ENCODE peak calls at places on chromosomes 5 and 9, in nine cellular contexts. E is brain microvascular endothelial cell, P is tibial artery, U is BJ, F is right atrium auricular region, J is heart left ventricle, C is neural progenitor cell, O is left ventricle myocardium inferior, G is ovary. S is an unnamed sample.

GRCh38 chr5:91521313-91521712 is 138.2 kb upstream of the ARRDC3 start:
- DNase-seq in E (no peak), P (no peak), U (no peak), F (no peak), J (no peak), C (no peak), O (no peak), G (no peak), S (no peak)

GRCh38 chr5:179902763-179903158 is 4.9 kb downstream of the TBC1D9B start:
- DNase-seq in E (no peak), P (no peak), U (no peak), F (no peak), J (no peak), C (no peak), O (no peak), G (no peak), S (no peak)

GRCh38 chr9:117926031-117926655 is 221.9 kb downstream of the TLR4 start:
- DNase-seq in E (no peak), P (no peak), U (no peak), F (no peak), J (no peak), C (peak), O (no peak), G (no peak), S (no peak)

GRCh38 chr9:91583996-91584395 is 160.4 kb upstream of the NFIL3 start:
- DNase-seq in E (no peak), P (no peak), U (no peak), F (no peak), J (no peak), C (no peak), O (no peak), G (no peak), S (no peak)

GRCh38 chr5:76544268-76544926 is 78.8 kb downstream of the F2RL2 start:
- DNase-seq in E (peak), P (no peak), U (no peak), F (no peak), J (no peak), C (peak), O (no peak), G (peak), S (no peak)

GRCh38 chr9:95495988-95496387 is 20.8 kb downstream of the PTCH1 start:
- DNase-seq in E (no peak), P (no peak), U (no peak), F (no peak), J (no peak), C (peak), O (no peak), G (no peak), S (no peak)

GRCh38 chr5:160978944-160979343 is 126.9 kb upstream of the ATP10B start:
- DNase-seq in E (no peak), P (no peak), U (no peak), F (no peak), J (no peak), C (no peak), O (no peak), G (no peak), S (no peak)

GRCh38 chr9:70257991-70258691 is 637 bp upstream of the SMC5 start:
- DNase-seq in E (peak), P (no peak), U (no peak), F (peak), J (no peak), C (peak), O (no peak), G (peak), S (peak)

GRCh38 chr5:139611703-139612584 is 36.2 kb upstream of the CXXC5 start:
- DNase-seq in E (no peak), P (no peak), U (no peak), F (no peak), J (no peak), C (no peak), O (no peak), G (no peak), S (peak)

GRCh38 chr5:68217476-68217984 is 2.0 kb downstream of the PIK3R1 start:
- DNase-seq in E (no peak), P (no peak), U (no peak), F (no peak), J (no peak), C (peak), O (no peak), G (no peak), S (peak)

GRCh38 chr9:129493714-129494047 is 127.2 kb downstream of the C9orf50 start:
- DNase-seq in E (no peak), P (no peak), U (no peak), F (no peak), J (no peak), C (peak), O (no peak), G (no peak), S (no peak)

GRCh38 chr5:88727705-88728313 is 155.2 kb downstream of the MEF2C start:
- DNase-seq in E (no peak), P (no peak), U (no peak), F (no peak), J (no peak), C (peak), O (no peak), G (no peak), S (peak)

GRCh38 chr5:134227259-134227658 is 1.4 kb upstream of the PPP2CA start:
- DNase-seq in E (no peak), P (no peak), U (no peak), F (no peak), J (no peak), C (peak), O (no peak), G (no peak), S (peak)

GRCh38 chr5:7391215-7391614 is 4.7 kb upstream of the ADCY2 start:
- DNase-seq in E (no peak), P (no peak), U (no peak), F (no peak), J (no peak), C (peak), O (no peak), G (no peak), S (no peak)

GRCh38 chr5:174549254-174549653 is 175.1 kb upstream of the MSX2 start:
- DNase-seq in E (no peak), P (peak), U (no peak), F (no peak), J (no peak), C (no peak), O (no peak), G (no peak), S (no peak)

GRCh38 chr5:160444407-160444806 is 22.8 kb downstream of the PTTG1 start:
- DNase-seq in E (no peak), P (no peak), U (no peak), F (no peak), J (no peak), C (no peak), O (no peak), G (no peak), S (no peak)

GRCh38 chr5:90873033-90873517 is 314.5 kb downstream of the ADGRV1 start:
- DNase-seq in E (no peak), P (no peak), U (no peak), F (no peak), J (no peak), C (no peak), O (no peak), G (peak), S (no peak)

GRCh38 chr5:157384971-157385709 is 74.9 kb upstream of the NIPAL4 start:
- DNase-seq in E (peak), P (peak), U (peak), F (peak), J (no peak), C (no peak), O (peak), G (no peak), S (peak)

GRCh38 chr5:104344809-104345512 is 782.4 kb upstream of the NUDT12 start:
- DNase-seq in E (peak), P (no peak), U (no peak), F (no peak), J (no peak), C (peak), O (no peak), G (no peak), S (peak)

GRCh38 chr5:72079288-72079687 is 28.0 kb upstream of the MAP1B start:
- DNase-seq in E (no peak), P (no peak), U (no peak), F (no peak), J (peak), C (peak), O (peak), G (no peak), S (no peak)

GRCh38 chr5:132774896-132775295 is 2.1 kb downstream of the SEPTIN8 start:
- DNase-seq in E (no peak), P (peak), U (no peak), F (no peak), J (no peak), C (no peak), O (no peak), G (no peak), S (no peak)

GRCh38 chr5:135140805-135141204 is 106.8 kb upstream of the PITX1 start:
- DNase-seq in E (peak), P (peak), U (no peak), F (peak), J (no peak), C (no peak), O (no peak), G (no peak), S (peak)

GRCh38 chr9:123834907-123835562 is 94.9 kb downstream of the DENND1A start:
- DNase-seq in E (peak), P (no peak), U (peak), F (no peak), J (no peak), C (peak), O (no peak), G (no peak), S (peak)

GRCh38 chr5:15483348-15484090 is 16.5 kb upstream of the FBXL7 start:
- DNase-seq in E (no peak), P (no peak), U (no peak), F (no peak), J (no peak), C (peak), O (no peak), G (no peak), S (no peak)

GRCh38 chr9:37433754-37434435 is 11.4 kb downstream of the GRHPR start:
- DNase-seq in E (no peak), P (no peak), U (no peak), F (no peak), J (no peak), C (peak), O (no peak), G (peak), S (no peak)

GRCh38 chr5:104199771-104200170 is 637.2 kb upstream of the NUDT12 start:
- DNase-seq in E (no peak), P (no peak), U (no peak), F (no peak), J (no peak), C (no peak), O (no peak), G (no peak), S (no peak)

GRCh38 chr5:132446621-132447020 is 44.0 kb downstream of the IRF1 start:
- DNase-seq in E (no peak), P (peak), U (no peak), F (peak), J (no peak), C (no peak), O (peak), G (peak), S (peak)

GRCh38 chr9:117706421-117707150 is 2.4 kb downstream of the TLR4 start:
- DNase-seq in E (no peak), P (no peak), U (no peak), F (no peak), J (no peak), C (no peak), O (no peak), G (no peak), S (peak)

GRCh38 chr9:37929441-37929895 is 25.5 kb upstream of the SLC25A51 start:
- DNase-seq in E (peak), P (no peak), U (no peak), F (no peak), J (peak), C (no peak), O (no peak), G (no peak), S (peak)

GRCh38 chr5:157478726-157479125 is 18.7 kb downstream of the NIPAL4 start:
- DNase-seq in E (no peak), P (no peak), U (no peak), F (no peak), J (no peak), C (no peak), O (no peak), G (no peak), S (no peak)

GRCh38 chr5:16617272-16617973 is 626 bp upstream of the RETREG1 start:
- DNase-seq in E (no peak), P (no peak), U (no peak), F (no peak), J (no peak), C (peak), O (peak), G (no peak), S (no peak)

DNA sequence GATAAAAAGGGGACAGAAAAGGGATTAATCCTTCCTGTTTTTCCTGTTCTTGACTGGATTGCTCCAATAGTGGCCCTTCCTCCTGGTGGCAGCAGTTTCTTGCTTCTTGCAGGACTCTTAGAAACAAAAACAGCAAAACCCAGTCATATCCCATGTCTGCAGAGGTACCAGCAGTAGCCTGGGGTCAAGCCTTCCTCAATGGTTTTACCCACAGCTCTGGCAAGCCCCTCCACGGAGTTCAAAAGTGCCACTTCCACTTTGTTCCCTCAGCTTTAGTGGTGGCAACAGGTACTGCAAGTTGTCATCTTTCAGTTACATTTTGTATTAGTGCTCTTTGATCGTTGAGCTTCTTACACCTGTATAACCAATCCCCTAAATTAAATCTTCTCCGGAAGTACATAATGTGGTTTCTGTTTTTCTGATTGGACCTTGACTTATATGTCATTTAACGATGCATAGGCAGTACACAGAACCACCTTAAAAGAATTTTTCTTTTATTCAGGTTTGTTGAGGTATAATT is 8.7 kb upstream of the RANBP6 start:
- DNase-seq in E (no peak), P (no peak), U (no peak), F (no peak), J (no peak), C (peak), O (no peak), G (no peak), S (no peak)
- TF ChIP-seq CTCF in E (peak), P (peak), U (peak), F (peak), J (peak), C (peak), O (peak), G (no peak), S (peak)

GRCh38 chr5:54621742-54622141 is 104.2 kb downstream of the SNX18 start:
- DNase-seq in E (no peak), P (no peak), U (no peak), F (no peak), J (no peak), C (peak), O (no peak), G (no peak), S (no peak)
- H3K4me3 ChIP-seq in E (no peak), P (no peak), U (no peak), F (no peak), J (no peak), C (no peak), O (no peak), G (no peak), S (no peak)

GRCh38 chr9:109500421-109500974 is 2.4 kb upstream of the PTPN3 start:
- DNase-seq in E (no peak), P (no peak), U (no peak), F (no peak), J (no peak), C (no peak), O (no peak), G (no peak), S (no peak)

GRCh38 chr9:109499061-109499630 is 1.0 kb upstream of the PTPN3 start:
- DNase-seq in E (no peak), P (no peak), U (no peak), F (no peak), J (no peak), C (no peak), O (no peak), G (no peak), S (no peak)

GRCh38 chr9:109497193-109498165 is 628 bp downstream of the PTPN3 start:
- DNase-seq in E (no peak), P (no peak), U (no peak), F (no peak), J (no peak), C (peak), O (no peak), G (no peak), S (no peak)

GRCh38 chr9:109498195-109499060 is at the start of gene PTPN3:
- DNase-seq in E (no peak), P (peak), U (no peak), F (no peak), J (no peak), C (peak), O (no peak), G (no peak), S (no peak)

DNA sequence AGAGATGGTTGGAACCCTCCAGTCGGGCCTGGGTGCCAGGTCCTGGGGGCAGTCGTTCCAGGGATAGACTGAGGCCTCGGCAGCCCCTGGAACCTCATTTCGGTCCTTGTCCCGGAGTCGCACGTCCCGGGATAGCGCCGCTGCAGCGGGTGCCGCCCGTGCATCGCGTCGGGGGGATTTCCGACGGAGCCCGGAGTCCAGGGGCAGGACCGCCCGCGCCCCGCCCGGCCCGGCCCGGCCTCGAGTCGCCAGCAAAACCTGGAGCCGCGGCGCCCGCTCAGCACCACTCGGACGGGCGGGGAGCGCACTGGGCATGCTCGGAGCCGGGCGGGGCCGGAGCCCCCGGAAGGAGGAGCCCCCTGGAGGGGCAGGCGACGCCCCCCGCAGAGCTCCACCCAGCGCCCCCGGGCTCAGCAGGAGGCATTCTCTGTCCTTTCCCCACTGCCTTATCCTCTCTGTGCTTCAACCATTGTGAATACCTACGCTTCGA is 1.6 kb upstream of the PTPN3 start:
- DNase-seq in E (no peak), P (peak), U (no peak), F (no peak), J (peak), C (peak), O (peak), G (no peak), S (no peak)
- TF ChIP-seq CTCF in E (no peak), P (no peak), U (no peak), F (no peak), J (no peak), C (no peak), O (no peak), G (no peak), S (no peak)

DNA sequence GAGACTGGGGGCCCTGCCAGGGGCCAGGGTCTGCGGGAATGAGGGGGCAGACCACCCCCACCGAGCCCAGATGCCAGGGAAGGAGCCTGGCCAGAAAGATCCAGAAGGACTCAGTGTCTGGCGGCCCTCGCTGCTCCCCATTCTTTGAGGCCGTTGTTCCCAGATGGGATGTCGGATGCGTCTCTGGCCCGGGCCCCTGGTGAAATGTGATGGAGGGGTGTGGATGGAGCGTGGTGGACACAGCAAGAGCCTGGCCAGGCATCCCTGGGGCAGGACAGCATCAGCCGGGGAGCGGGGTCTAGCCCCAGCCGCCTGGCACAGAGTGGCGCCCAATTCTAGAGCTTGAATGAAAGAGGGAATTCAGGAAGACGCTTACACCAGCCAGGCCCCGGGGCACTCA is 46.2 kb upstream of the NKD2 start:
- DNase-seq in E (no peak), P (no peak), U (no peak), F (no peak), J (no peak), C (no peak), O (no peak), G (no peak), S (no peak)
- H3K4me3 ChIP-seq in E (no peak), P (no peak), U (no peak), F (no peak), J (no peak), C (no peak), O (no peak), G (no peak), S (no peak)

GRCh38 chr5:122774861-122775712 is at the start of gene SNX2:
- DNase-seq in E (peak), P (peak), U (peak), F (peak), J (peak), C (peak), O (peak), G (peak), S (peak)
- TF ChIP-seq CTCF in E (peak), P (peak), U (peak), F (no peak), J (peak), C (peak), O (peak), G (no peak), S (peak)

DNA sequence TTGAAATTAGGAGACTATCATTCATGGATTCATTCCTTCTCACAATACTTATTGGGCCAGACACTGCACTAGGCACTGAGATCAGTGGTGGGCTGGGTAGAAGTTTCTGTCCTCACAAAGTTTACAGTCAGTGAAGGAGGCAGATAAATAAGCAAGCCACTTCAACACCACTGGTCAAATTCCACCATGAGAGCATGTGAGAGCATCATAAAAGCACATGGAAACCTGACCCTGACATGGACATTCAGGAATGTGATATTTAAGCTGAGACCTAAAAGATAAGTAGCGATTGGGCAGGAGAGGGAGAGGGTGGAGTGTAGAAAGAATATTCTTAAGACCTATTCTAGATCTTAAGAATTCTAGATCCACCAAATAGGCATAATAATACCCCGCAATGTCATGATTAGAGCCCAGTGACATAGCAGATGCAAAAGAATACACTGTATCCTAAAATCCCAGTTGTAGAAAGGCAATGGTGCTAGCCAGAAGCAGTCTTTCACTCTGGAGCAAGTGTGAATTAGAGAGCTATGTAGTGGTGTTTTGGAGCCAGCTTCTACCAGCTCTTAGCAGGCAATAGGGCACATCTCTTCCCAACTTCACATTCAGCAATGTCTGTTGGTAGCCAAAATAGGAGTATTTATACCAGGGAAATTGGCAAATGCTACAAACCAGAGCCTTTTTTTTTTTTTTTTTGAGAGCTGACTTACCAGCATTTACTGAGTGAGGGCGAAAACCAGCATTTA is 46.4 kb downstream of the SH3RF2 start:
- DNase-seq in E (no peak), P (no peak), U (no peak), F (no peak), J (no peak), C (no peak), O (no peak), G (no peak), S (no peak)
- H3K4me3 ChIP-seq in E (no peak), P (no peak), U (no peak), F (no peak), J (no peak), C (no peak), O (no peak), G (no peak), S (no peak)

GRCh38 chr9:19642256-19642655 is 146.6 kb downstream of the SLC24A2 start:
- DNase-seq in E (no peak), P (no peak), U (no peak), F (no peak), J (no peak), C (no peak), O (no peak), G (no peak), S (no peak)
- TF ChIP-seq CTCF in E (no peak), P (no peak), U (no peak), F (no peak), J (no peak), C (no peak), O (no peak), G (no peak), S (no peak)

GRCh38 chr9:133031130-133031422 is 279 bp downstream of the GTF3C5 start:
- DNase-seq in E (no peak), P (no peak), U (no peak), F (no peak), J (no peak), C (no peak), O (no peak), G (no peak), S (no peak)
- H3K4me3 ChIP-seq in E (peak), P (peak), U (peak), F (peak), J (peak), C (peak), O (peak), G (peak), S (peak)

GRCh38 chr9:130823435-130823834 is 11.6 kb upstream of the ABL1 start:
- DNase-seq in E (peak), P (no peak), U (no peak), F (no peak), J (no peak), C (no peak), O (no peak), G (no peak), S (peak)
- TF ChIP-seq CTCF in E (no peak), P (no peak), U (no peak), F (no peak), J (no peak), C (no peak), O (no peak), G (no peak), S (no peak)

GRCh38 chr9:32404856-32405255 is 20.4 kb downstream of the ACO1 start:
- DNase-seq in E (no peak), P (no peak), U (no peak), F (no peak), J (no peak), C (no peak), O (no peak), G (no peak), S (no peak)
- H3K4me3 ChIP-seq in E (no peak), P (no peak), U (no peak), F (no peak), J (no peak), C (no peak), O (no peak), G (no peak), S (no peak)

S was measured in AG10803.